ENCODE peak calls at places on chromosomes 5 and 9, in five cellular contexts. One of them, this sample, is unnamed.

GRCh38 chr5:53366245-53366644 is 114.2 kb upstream of the FST start:
- DNase-seq in A549: no peak
- DNase-seq in GM10248: no peak
- DNase-seq in amygdala: no peak
- DNase-seq in hypothalamus: no peak
- DNase-seq in this sample: peak

GRCh38 chr5:86979801-86980510 is 287.7 kb upstream of the RASA1 start:
- DNase-seq in amygdala: no peak
- DNase-seq in GM10248: no peak
- DNase-seq in A549: no peak
- DNase-seq in hypothalamus: no peak
- DNase-seq in this sample: peak

GRCh38 chr9:113222482-113222841 is 1.1 kb downstream of the SLC31A1 start:
- DNase-seq in hypothalamus: no peak
- DNase-seq in A549: no peak
- DNase-seq in amygdala: no peak
- DNase-seq in GM10248: no peak
- DNase-seq in this sample: peak

GRCh38 chr5:3854069-3854741 is 258.6 kb downstream of the IRX1 start:
- DNase-seq in amygdala: no peak
- DNase-seq in hypothalamus: no peak
- DNase-seq in A549: no peak
- DNase-seq in GM10248: no peak
- DNase-seq in this sample: no peak

GRCh38 chr9:117860849-117861248 is 156.6 kb downstream of the TLR4 start:
- DNase-seq in hypothalamus: no peak
- DNase-seq in amygdala: no peak
- DNase-seq in GM10248: no peak
- DNase-seq in A549: no peak
- DNase-seq in this sample: no peak

GRCh38 chr5:116763987-116764866 is 189.6 kb upstream of the SEMA6A start:
- DNase-seq in hypothalamus: no peak
- DNase-seq in GM10248: peak
- DNase-seq in A549: no peak
- DNase-seq in amygdala: no peak
- DNase-seq in this sample: peak

GRCh38 chr9:304519-305185 is 90.0 kb downstream of the DOCK8 start:
- DNase-seq in A549: no peak
- DNase-seq in GM10248: no peak
- DNase-seq in hypothalamus: no peak
- DNase-seq in amygdala: no peak
- DNase-seq in this sample: peak

GRCh38 chr5:56264417-56265025 is 31.4 kb upstream of the ANKRD55 start:
- DNase-seq in GM10248: no peak
- DNase-seq in amygdala: no peak
- DNase-seq in hypothalamus: no peak
- DNase-seq in A549: peak
- DNase-seq in this sample: peak

GRCh38 chr5:95699337-95699736 is 16.5 kb upstream of the SPATA9 start:
- DNase-seq in amygdala: no peak
- DNase-seq in GM10248: no peak
- DNase-seq in hypothalamus: no peak
- DNase-seq in A549: no peak
- DNase-seq in this sample: no peak

GRCh38 chr5:59864718-59865117 is 28.8 kb downstream of the PDE4D start:
- DNase-seq in A549: no peak
- DNase-seq in GM10248: no peak
- DNase-seq in amygdala: no peak
- DNase-seq in hypothalamus: no peak
- DNase-seq in this sample: no peak

GRCh38 chr9:97768731-97769130 is 71.6 kb upstream of the XPA start:
- DNase-seq in amygdala: no peak
- DNase-seq in hypothalamus: no peak
- DNase-seq in A549: no peak
- DNase-seq in GM10248: no peak
- DNase-seq in this sample: peak

GRCh38 chr5:11596657-11597071 is 307.6 kb downstream of the CTNND2 start:
- DNase-seq in hypothalamus: peak
- DNase-seq in GM10248: no peak
- DNase-seq in A549: no peak
- DNase-seq in amygdala: no peak
- DNase-seq in this sample: no peak

GRCh38 chr9:126722252-126722921 is 82.5 kb upstream of the ZBTB43 start:
- DNase-seq in GM10248: peak
- DNase-seq in amygdala: peak
- DNase-seq in A549: peak
- DNase-seq in hypothalamus: peak
- DNase-seq in this sample: peak

GRCh38 chr9:88689509-88689908 is 154.5 kb downstream of the NXNL2 start:
- DNase-seq in hypothalamus: no peak
- DNase-seq in A549: no peak
- DNase-seq in GM10248: no peak
- DNase-seq in amygdala: no peak
- DNase-seq in this sample: no peak

GRCh38 chr5:17896605-17897004 is 262.3 kb downstream of the TAF11L14 start:
- DNase-seq in A549: no peak
- DNase-seq in amygdala: no peak
- DNase-seq in hypothalamus: no peak
- DNase-seq in GM10248: no peak
- DNase-seq in this sample: peak

GRCh38 chr5:31809037-31809910 is 170.3 kb downstream of the PDZD2 start:
- DNase-seq in amygdala: peak
- DNase-seq in hypothalamus: peak
- DNase-seq in GM10248: peak
- DNase-seq in A549: peak
- DNase-seq in this sample: peak

GRCh38 chr9:6502399-6502798 is 89.4 kb downstream of the UHRF2 start:
- DNase-seq in hypothalamus: no peak
- DNase-seq in GM10248: no peak
- DNase-seq in A549: no peak
- DNase-seq in amygdala: no peak
- DNase-seq in this sample: peak

GRCh38 chr5:135108569-135108968 is 74.5 kb upstream of the PITX1 start:
- DNase-seq in GM10248: no peak
- DNase-seq in hypothalamus: no peak
- DNase-seq in A549: no peak
- DNase-seq in amygdala: no peak
- DNase-seq in this sample: no peak

GRCh38 chr5:130692766-130693165 is 472.3 kb downstream of the HINT1 start:
- DNase-seq in hypothalamus: no peak
- DNase-seq in amygdala: no peak
- DNase-seq in A549: no peak
- DNase-seq in GM10248: no peak
- DNase-seq in this sample: no peak

GRCh38 chr9:120935383-120935857 is 8.8 kb upstream of the TRAF1 start:
- DNase-seq in A549: peak
- DNase-seq in GM10248: no peak
- DNase-seq in amygdala: peak
- DNase-seq in hypothalamus: peak
- DNase-seq in this sample: peak

GRCh38 chr9:108991479-108991878 is 21.8 kb downstream of the CTNNAL1 start:
- DNase-seq in GM10248: no peak
- DNase-seq in hypothalamus: no peak
- DNase-seq in amygdala: no peak
- DNase-seq in A549: no peak
- DNase-seq in this sample: no peak

GRCh38 chr5:81579525-81579924 is 171.4 kb downstream of the SSBP2 start:
- DNase-seq in amygdala: no peak
- DNase-seq in A549: no peak
- DNase-seq in hypothalamus: no peak
- DNase-seq in GM10248: no peak
- DNase-seq in this sample: peak

GRCh38 chr9:136339173-136339957 is 12.0 kb downstream of the GPSM1 start:
- DNase-seq in GM10248: peak
- DNase-seq in A549: peak
- DNase-seq in amygdala: peak
- DNase-seq in hypothalamus: peak
- DNase-seq in this sample: peak

GRCh38 chr9:88312517-88313103 is 75.6 kb upstream of the SPIN1 start:
- DNase-seq in A549: no peak
- DNase-seq in hypothalamus: no peak
- DNase-seq in amygdala: no peak
- DNase-seq in GM10248: no peak
- DNase-seq in this sample: no peak

GRCh38 chr5:59562756-59563389 is 330.7 kb downstream of the PDE4D start:
- DNase-seq in amygdala: no peak
- DNase-seq in GM10248: peak
- DNase-seq in A549: peak
- DNase-seq in hypothalamus: no peak
- DNase-seq in this sample: peak

GRCh38 chr5:172451771-172452197 is 2.5 kb downstream of the SH3PXD2B start:
- DNase-seq in amygdala: no peak
- DNase-seq in GM10248: no peak
- DNase-seq in A549: no peak
- DNase-seq in hypothalamus: no peak
- DNase-seq in this sample: peak

GRCh38 chr9:37262410-37262809 is 142.0 kb downstream of the ZCCHC7 start:
- DNase-seq in GM10248: no peak
- DNase-seq in A549: no peak
- DNase-seq in hypothalamus: peak
- DNase-seq in amygdala: no peak
- DNase-seq in this sample: peak

GRCh38 chr9:90331826-90332575 is 310.6 kb downstream of the DIRAS2 start:
- DNase-seq in A549: no peak
- DNase-seq in GM10248: no peak
- DNase-seq in amygdala: no peak
- DNase-seq in hypothalamus: no peak
- DNase-seq in this sample: peak

GRCh38 chr5:79853003-79853402 is 138.1 kb downstream of the MTX3 start:
- DNase-seq in A549: no peak
- DNase-seq in GM10248: no peak
- DNase-seq in hypothalamus: no peak
- DNase-seq in amygdala: no peak
- DNase-seq in this sample: no peak

GRCh38 chr9:84875193-84875592 is 205.7 kb downstream of the NTRK2 start:
- DNase-seq in A549: no peak
- DNase-seq in hypothalamus: no peak
- DNase-seq in GM10248: no peak
- DNase-seq in amygdala: no peak
- DNase-seq in this sample: no peak

GRCh38 chr9:20284601-20285289 is 337.6 kb downstream of the MLLT3 start:
- DNase-seq in GM10248: no peak
- DNase-seq in hypothalamus: no peak
- DNase-seq in A549: no peak
- DNase-seq in amygdala: no peak
- DNase-seq in this sample: peak

GRCh38 chr5:74938250-74938649 is 72.1 kb upstream of the FAM169A start:
- DNase-seq in A549: no peak
- DNase-seq in amygdala: no peak
- DNase-seq in hypothalamus: no peak
- DNase-seq in GM10248: no peak
- DNase-seq in this sample: no peak

GRCh38 chr9:135741276-135742219 is 39.6 kb downstream of the KCNT1 start:
- DNase-seq in A549: no peak
- DNase-seq in amygdala: no peak
- DNase-seq in hypothalamus: no peak
- DNase-seq in GM10248: no peak
- DNase-seq in this sample: no peak

GRCh38 chr9:72656021-72656420 is 134.6 kb downstream of the TMC1 start:
- DNase-seq in amygdala: no peak
- DNase-seq in A549: no peak
- DNase-seq in hypothalamus: no peak
- DNase-seq in GM10248: no peak
- DNase-seq in this sample: no peak

GRCh38 chr5:143536364-143536763 is 132.9 kb upstream of the NR3C1 start:
- DNase-seq in GM10248: no peak
- DNase-seq in amygdala: no peak
- DNase-seq in A549: peak
- DNase-seq in hypothalamus: no peak
- DNase-seq in this sample: peak

This sample was measured in bronchial epithelial cell.